ENCODE peak calls at places on chromosomes 7 and 10, in six cellular contexts. One of them, this sample, is unnamed.

GRCh38 chr7:111074071-111074771 is 16.7 kb upstream of the LRRN3 start:
- DNase-seq in NCI-H345: no peak
- DNase-seq in activated naive CD8-positive, alpha-beta T cell treated with anti-CD3 and anti-CD28 coated beads, Interleukin-2, amount 50 U/mL, for 24 hours: no peak
- DNase-seq in activated naive CD4-positive, alpha-beta T cell: no peak
- DNase-seq in anterior cingulate cortex: no peak
- DNase-seq in GDM1: no peak
- DNase-seq in this sample: no peak

GRCh38 chr7:3321206-3321605 is 20.2 kb downstream of the SDK1 start:
- DNase-seq in NCI-H345: no peak
- DNase-seq in activated naive CD8-positive, alpha-beta T cell treated with anti-CD3 and anti-CD28 coated beads, Interleukin-2, amount 50 U/mL, for 24 hours: no peak
- DNase-seq in activated naive CD4-positive, alpha-beta T cell: no peak
- DNase-seq in anterior cingulate cortex: no peak
- DNase-seq in GDM1: no peak
- DNase-seq in this sample: no peak

GRCh38 chr7:5619419-5620130 is 161.9 kb downstream of the RNF216 start:
- DNase-seq in NCI-H345: no peak
- DNase-seq in activated naive CD8-positive, alpha-beta T cell treated with anti-CD3 and anti-CD28 coated beads, Interleukin-2, amount 50 U/mL, for 24 hours: no peak
- DNase-seq in activated naive CD4-positive, alpha-beta T cell: no peak
- DNase-seq in anterior cingulate cortex: no peak
- DNase-seq in GDM1: no peak
- DNase-seq in this sample: no peak

GRCh38 chr10:18651324-18652007 is at the start of gene NSUN6:
- DNase-seq in NCI-H345: peak; percentile 86
- DNase-seq in activated naive CD8-positive, alpha-beta T cell treated with anti-CD3 and anti-CD28 coated beads, Interleukin-2, amount 50 U/mL, for 24 hours: peak; percentile 94
- DNase-seq in activated naive CD4-positive, alpha-beta T cell: peak; percentile 78
- DNase-seq in anterior cingulate cortex: peak; percentile 91
- DNase-seq in GDM1: peak; percentile 77
- DNase-seq in this sample: peak; percentile 84

GRCh38 chr10:110200518-110200917 is 6.9 kb upstream of the MXI1 start:
- DNase-seq in NCI-H345: no peak
- DNase-seq in activated naive CD8-positive, alpha-beta T cell treated with anti-CD3 and anti-CD28 coated beads, Interleukin-2, amount 50 U/mL, for 24 hours: no peak
- DNase-seq in activated naive CD4-positive, alpha-beta T cell: no peak
- DNase-seq in anterior cingulate cortex: no peak
- DNase-seq in GDM1: no peak
- DNase-seq in this sample: no peak

GRCh38 chr7:2802504-2803341 is 41.4 kb downstream of the GNA12 start:
- DNase-seq in NCI-H345: peak; percentile 87
- DNase-seq in activated naive CD8-positive, alpha-beta T cell treated with anti-CD3 and anti-CD28 coated beads, Interleukin-2, amount 50 U/mL, for 24 hours: no peak
- DNase-seq in activated naive CD4-positive, alpha-beta T cell: no peak
- DNase-seq in anterior cingulate cortex: no peak
- DNase-seq in GDM1: no peak
- DNase-seq in this sample: no peak

GRCh38 chr7:91348686-91349085 is 84.5 kb downstream of the FZD1 start:
- DNase-seq in NCI-H345: no peak
- DNase-seq in activated naive CD8-positive, alpha-beta T cell treated with anti-CD3 and anti-CD28 coated beads, Interleukin-2, amount 50 U/mL, for 24 hours: no peak
- DNase-seq in activated naive CD4-positive, alpha-beta T cell: no peak
- DNase-seq in anterior cingulate cortex: no peak
- DNase-seq in GDM1: no peak
- DNase-seq in this sample: no peak

GRCh38 chr7:44291733-44292395 is 33.5 kb downstream of the CAMK2B start:
- DNase-seq in NCI-H345: no peak
- DNase-seq in activated naive CD8-positive, alpha-beta T cell treated with anti-CD3 and anti-CD28 coated beads, Interleukin-2, amount 50 U/mL, for 24 hours: no peak
- DNase-seq in activated naive CD4-positive, alpha-beta T cell: no peak
- DNase-seq in anterior cingulate cortex: no peak
- DNase-seq in GDM1: no peak
- DNase-seq in this sample: no peak

GRCh38 chr7:152543801-152544200 is 108.0 kb upstream of the KMT2C start:
- DNase-seq in NCI-H345: no peak
- DNase-seq in activated naive CD8-positive, alpha-beta T cell treated with anti-CD3 and anti-CD28 coated beads, Interleukin-2, amount 50 U/mL, for 24 hours: no peak
- DNase-seq in activated naive CD4-positive, alpha-beta T cell: no peak
- DNase-seq in anterior cingulate cortex: no peak
- DNase-seq in GDM1: no peak
- DNase-seq in this sample: no peak

GRCh38 chr10:89352039-89352597 is 24.3 kb downstream of the IFIT3 start:
- DNase-seq in NCI-H345: no peak
- DNase-seq in activated naive CD8-positive, alpha-beta T cell treated with anti-CD3 and anti-CD28 coated beads, Interleukin-2, amount 50 U/mL, for 24 hours: no peak
- DNase-seq in activated naive CD4-positive, alpha-beta T cell: no peak
- DNase-seq in anterior cingulate cortex: no peak
- DNase-seq in GDM1: no peak
- DNase-seq in this sample: no peak

GRCh38 chr7:41170466-41170865 is 532.4 kb downstream of the INHBA start:
- DNase-seq in NCI-H345: no peak
- DNase-seq in activated naive CD8-positive, alpha-beta T cell treated with anti-CD3 and anti-CD28 coated beads, Interleukin-2, amount 50 U/mL, for 24 hours: no peak
- DNase-seq in activated naive CD4-positive, alpha-beta T cell: no peak
- DNase-seq in anterior cingulate cortex: no peak
- DNase-seq in GDM1: no peak
- DNase-seq in this sample: no peak

GRCh38 chr7:99392046-99392445 is 16.4 kb downstream of the PDAP1 start:
- DNase-seq in NCI-H345: no peak
- DNase-seq in activated naive CD8-positive, alpha-beta T cell treated with anti-CD3 and anti-CD28 coated beads, Interleukin-2, amount 50 U/mL, for 24 hours: no peak
- DNase-seq in activated naive CD4-positive, alpha-beta T cell: no peak
- DNase-seq in anterior cingulate cortex: no peak
- DNase-seq in GDM1: no peak
- DNase-seq in this sample: no peak

GRCh38 chr10:125375210-125375609 is 214.8 kb upstream of the CTBP2 start:
- DNase-seq in NCI-H345: no peak
- DNase-seq in activated naive CD8-positive, alpha-beta T cell treated with anti-CD3 and anti-CD28 coated beads, Interleukin-2, amount 50 U/mL, for 24 hours: no peak
- DNase-seq in activated naive CD4-positive, alpha-beta T cell: no peak
- DNase-seq in anterior cingulate cortex: no peak
- DNase-seq in GDM1: no peak
- DNase-seq in this sample: no peak

GRCh38 chr10:96255569-96256335 is 15.6 kb downstream of the BLNK start:
- DNase-seq in NCI-H345: no peak
- DNase-seq in activated naive CD8-positive, alpha-beta T cell treated with anti-CD3 and anti-CD28 coated beads, Interleukin-2, amount 50 U/mL, for 24 hours: no peak
- DNase-seq in activated naive CD4-positive, alpha-beta T cell: no peak
- DNase-seq in anterior cingulate cortex: no peak
- DNase-seq in GDM1: no peak
- DNase-seq in this sample: no peak

GRCh38 chr10:126049741-126050140 is 153.4 kb downstream of the FANK1 start:
- DNase-seq in NCI-H345: no peak
- DNase-seq in activated naive CD8-positive, alpha-beta T cell treated with anti-CD3 and anti-CD28 coated beads, Interleukin-2, amount 50 U/mL, for 24 hours: no peak
- DNase-seq in activated naive CD4-positive, alpha-beta T cell: no peak
- DNase-seq in anterior cingulate cortex: no peak
- DNase-seq in GDM1: peak; percentile 84
- DNase-seq in this sample: no peak

GRCh38 chr10:50651808-50652207 is 28.1 kb upstream of the SGMS1 start:
- DNase-seq in NCI-H345: no peak
- DNase-seq in activated naive CD8-positive, alpha-beta T cell treated with anti-CD3 and anti-CD28 coated beads, Interleukin-2, amount 50 U/mL, for 24 hours: no peak
- DNase-seq in activated naive CD4-positive, alpha-beta T cell: no peak
- DNase-seq in anterior cingulate cortex: no peak
- DNase-seq in GDM1: no peak
- DNase-seq in this sample: no peak

GRCh38 chr10:112585052-112585451 is 138.0 kb downstream of the VTI1A start:
- DNase-seq in NCI-H345: no peak
- DNase-seq in activated naive CD8-positive, alpha-beta T cell treated with anti-CD3 and anti-CD28 coated beads, Interleukin-2, amount 50 U/mL, for 24 hours: no peak
- DNase-seq in activated naive CD4-positive, alpha-beta T cell: no peak
- DNase-seq in anterior cingulate cortex: peak; percentile 50
- DNase-seq in GDM1: no peak
- DNase-seq in this sample: no peak

GRCh38 chr10:87619705-87620104 is 40.0 kb upstream of the PAPSS2 start:
- DNase-seq in NCI-H345: no peak
- DNase-seq in activated naive CD8-positive, alpha-beta T cell treated with anti-CD3 and anti-CD28 coated beads, Interleukin-2, amount 50 U/mL, for 24 hours: no peak
- DNase-seq in activated naive CD4-positive, alpha-beta T cell: no peak
- DNase-seq in anterior cingulate cortex: no peak
- DNase-seq in GDM1: no peak
- DNase-seq in this sample: no peak

GRCh38 chr10:13120786-13121499 is 21.0 kb downstream of the OPTN start:
- DNase-seq in NCI-H345: no peak
- DNase-seq in activated naive CD8-positive, alpha-beta T cell treated with anti-CD3 and anti-CD28 coated beads, Interleukin-2, amount 50 U/mL, for 24 hours: no peak
- DNase-seq in activated naive CD4-positive, alpha-beta T cell: no peak
- DNase-seq in anterior cingulate cortex: no peak
- DNase-seq in GDM1: no peak
- DNase-seq in this sample: no peak

GRCh38 chr10:3782456-3783312 is 2.3 kb downstream of the KLF6 start:
- DNase-seq in NCI-H345: no peak
- DNase-seq in activated naive CD8-positive, alpha-beta T cell treated with anti-CD3 and anti-CD28 coated beads, Interleukin-2, amount 50 U/mL, for 24 hours: no peak
- DNase-seq in activated naive CD4-positive, alpha-beta T cell: no peak
- DNase-seq in anterior cingulate cortex: peak; percentile 75
- DNase-seq in GDM1: no peak
- DNase-seq in this sample: peak; percentile 56

GRCh38 chr7:1611708-1612241 is 41.9 kb upstream of the PSMG3 start:
- DNase-seq in NCI-H345: no peak
- DNase-seq in activated naive CD8-positive, alpha-beta T cell treated with anti-CD3 and anti-CD28 coated beads, Interleukin-2, amount 50 U/mL, for 24 hours: no peak
- DNase-seq in activated naive CD4-positive, alpha-beta T cell: no peak
- DNase-seq in anterior cingulate cortex: peak; percentile 48
- DNase-seq in GDM1: no peak
- DNase-seq in this sample: no peak

GRCh38 chr7:27187702-27188665 is 3.0 kb upstream of the HOXA11 start:
- DNase-seq in NCI-H345: no peak
- DNase-seq in activated naive CD8-positive, alpha-beta T cell treated with anti-CD3 and anti-CD28 coated beads, Interleukin-2, amount 50 U/mL, for 24 hours: no peak
- DNase-seq in activated naive CD4-positive, alpha-beta T cell: no peak
- DNase-seq in anterior cingulate cortex: no peak
- DNase-seq in GDM1: no peak
- DNase-seq in this sample: no peak

This sample was measured in stimulated activated naive B cell treated with anti-CD40 and anti-IgM and Interleukin-4, amounts not matched to agents 10 μg/mL and 1 μg/mL and 100 μg/mL, for 72 hours.